ENCODE peak calls at places on chromosomes 7 and 10, in five cellular contexts. One of them, this sample, is unnamed.

GRCh38 chr7:13778967-13779366 is 210.5 kb downstream of the ETV1 start:
- DNase-seq in NCI-H510A treated with DMSO at 0.1 percent for 48 hours: no peak
- DNase-seq in NCI-H1092: no peak
- DNase-seq in mucosa of gallbladder: no peak
- DNase-seq in cardiac fibroblast: peak; percentile 33
- DNase-seq in this sample: no peak

GRCh38 chr7:132354527-132354926 is 221.7 kb downstream of the PLXNA4 start:
- DNase-seq in NCI-H510A treated with DMSO at 0.1 percent for 48 hours: no peak
- DNase-seq in NCI-H1092: no peak
- DNase-seq in mucosa of gallbladder: no peak
- DNase-seq in cardiac fibroblast: peak; percentile 16
- DNase-seq in this sample: no peak

GRCh38 chr7:33459340-33459751 is 330.0 kb downstream of the BBS9 start:
- DNase-seq in NCI-H510A treated with DMSO at 0.1 percent for 48 hours: peak; percentile 47
- DNase-seq in NCI-H1092: peak; percentile 44
- DNase-seq in mucosa of gallbladder: no peak
- DNase-seq in cardiac fibroblast: peak; percentile 82
- DNase-seq in this sample: no peak

GRCh38 chr10:3542185-3542611 is 242.8 kb downstream of the KLF6 start:
- DNase-seq in NCI-H510A treated with DMSO at 0.1 percent for 48 hours: no peak
- DNase-seq in NCI-H1092: no peak
- DNase-seq in mucosa of gallbladder: no peak
- DNase-seq in cardiac fibroblast: peak; percentile 81
- DNase-seq in this sample: peak; percentile 54

GRCh38 chr10:73763343-73763742 is 18.5 kb upstream of the CHCHD1 start:
- DNase-seq in NCI-H510A treated with DMSO at 0.1 percent for 48 hours: no peak
- DNase-seq in NCI-H1092: no peak
- DNase-seq in mucosa of gallbladder: no peak
- DNase-seq in cardiac fibroblast: no peak
- DNase-seq in this sample: no peak

GRCh38 chr10:44742169-44742732 is 168.9 kb upstream of the TMEM72 start:
- DNase-seq in NCI-H510A treated with DMSO at 0.1 percent for 48 hours: no peak
- DNase-seq in NCI-H1092: no peak
- DNase-seq in mucosa of gallbladder: no peak
- DNase-seq in cardiac fibroblast: no peak
- DNase-seq in this sample: no peak

GRCh38 chr7:155211173-155211572 is 86.5 kb upstream of the INSIG1 start:
- DNase-seq in NCI-H510A treated with DMSO at 0.1 percent for 48 hours: no peak
- DNase-seq in NCI-H1092: no peak
- DNase-seq in mucosa of gallbladder: no peak
- DNase-seq in cardiac fibroblast: no peak
- DNase-seq in this sample: no peak

GRCh38 chr7:99551329-99551728 is 585 bp downstream of the FAM200A start:
- DNase-seq in NCI-H510A treated with DMSO at 0.1 percent for 48 hours: no peak
- DNase-seq in NCI-H1092: no peak
- DNase-seq in mucosa of gallbladder: no peak
- DNase-seq in cardiac fibroblast: no peak
- DNase-seq in this sample: no peak

GRCh38 chr7:116772423-116772852 is 89.9 kb upstream of the CAPZA2 start:
- DNase-seq in NCI-H510A treated with DMSO at 0.1 percent for 48 hours: peak; percentile 6
- DNase-seq in NCI-H1092: no peak
- DNase-seq in mucosa of gallbladder: no peak
- DNase-seq in cardiac fibroblast: peak; percentile 54
- DNase-seq in this sample: peak; percentile 75

GRCh38 chr10:23294638-23295247 is 49.9 kb downstream of the C10orf67 start:
- DNase-seq in NCI-H510A treated with DMSO at 0.1 percent for 48 hours: no peak
- DNase-seq in NCI-H1092: no peak
- DNase-seq in mucosa of gallbladder: no peak
- DNase-seq in cardiac fibroblast: peak; percentile 28
- DNase-seq in this sample: no peak

GRCh38 chr7:143518941-143519340 is 41.3 kb downstream of the TAS2R41 start:
- DNase-seq in NCI-H510A treated with DMSO at 0.1 percent for 48 hours: no peak
- DNase-seq in NCI-H1092: no peak
- DNase-seq in mucosa of gallbladder: no peak
- DNase-seq in cardiac fibroblast: no peak
- DNase-seq in this sample: no peak

GRCh38 chr7:84482476-84482875 is 287.9 kb upstream of the SEMA3A start:
- DNase-seq in NCI-H510A treated with DMSO at 0.1 percent for 48 hours: no peak
- DNase-seq in NCI-H1092: no peak
- DNase-seq in mucosa of gallbladder: no peak
- DNase-seq in cardiac fibroblast: no peak
- DNase-seq in this sample: no peak

GRCh38 chr10:63133787-63134557 is 844 bp downstream of the NRBF2 start:
- DNase-seq in NCI-H510A treated with DMSO at 0.1 percent for 48 hours: no peak
- DNase-seq in NCI-H1092: no peak
- DNase-seq in mucosa of gallbladder: no peak
- DNase-seq in cardiac fibroblast: peak; percentile 39
- DNase-seq in this sample: no peak

GRCh38 chr10:35712486-35712885 is 70.4 kb upstream of the FZD8 start:
- DNase-seq in NCI-H510A treated with DMSO at 0.1 percent for 48 hours: no peak
- DNase-seq in NCI-H1092: no peak
- DNase-seq in mucosa of gallbladder: no peak
- DNase-seq in cardiac fibroblast: no peak
- DNase-seq in this sample: no peak

GRCh38 chr7:22781230-22781711 is 41.4 kb downstream of the TOMM7 start:
- DNase-seq in NCI-H510A treated with DMSO at 0.1 percent for 48 hours: no peak
- DNase-seq in NCI-H1092: no peak
- DNase-seq in mucosa of gallbladder: no peak
- DNase-seq in cardiac fibroblast: peak; percentile 91
- DNase-seq in this sample: no peak

GRCh38 chr7:128352138-128352537 is 8.4 kb upstream of the RBM28 start:
- DNase-seq in NCI-H510A treated with DMSO at 0.1 percent for 48 hours: peak; percentile 4
- DNase-seq in NCI-H1092: peak; percentile 38
- DNase-seq in mucosa of gallbladder: no peak
- DNase-seq in cardiac fibroblast: peak; percentile 59
- DNase-seq in this sample: peak; percentile 7

GRCh38 chr7:76069238-76069638 is 21.3 kb downstream of the MDH2 start:
- DNase-seq in NCI-H510A treated with DMSO at 0.1 percent for 48 hours: no peak
- DNase-seq in NCI-H1092: no peak
- DNase-seq in mucosa of gallbladder: peak; percentile 80
- DNase-seq in cardiac fibroblast: peak; percentile 93
- DNase-seq in this sample: peak; percentile 49

GRCh38 chr7:119596651-119597050 is 676.3 kb upstream of the KCND2 start:
- DNase-seq in NCI-H510A treated with DMSO at 0.1 percent for 48 hours: no peak
- DNase-seq in NCI-H1092: no peak
- DNase-seq in mucosa of gallbladder: no peak
- DNase-seq in cardiac fibroblast: no peak
- DNase-seq in this sample: no peak

GRCh38 chr10:76291175-76291574 is 859.8 kb downstream of the LRMDA start:
- DNase-seq in NCI-H510A treated with DMSO at 0.1 percent for 48 hours: no peak
- DNase-seq in NCI-H1092: no peak
- DNase-seq in mucosa of gallbladder: no peak
- DNase-seq in cardiac fibroblast: no peak
- DNase-seq in this sample: no peak

GRCh38 chr10:117126034-117126433 is 12.0 kb downstream of the VAX1 start:
- DNase-seq in NCI-H510A treated with DMSO at 0.1 percent for 48 hours: no peak
- DNase-seq in NCI-H1092: no peak
- DNase-seq in mucosa of gallbladder: no peak
- DNase-seq in cardiac fibroblast: no peak
- DNase-seq in this sample: no peak

GRCh38 chr7:157010588-157011332 is at the start of gene MNX1:
- DNase-seq in NCI-H510A treated with DMSO at 0.1 percent for 48 hours: peak; percentile 71
- DNase-seq in NCI-H1092: peak; percentile 92
- DNase-seq in mucosa of gallbladder: peak; percentile 73
- DNase-seq in cardiac fibroblast: peak; percentile 10
- DNase-seq in this sample: no peak

GRCh38 chr7:140537750-140538482 is 58.6 kb upstream of the MKRN1 start:
- DNase-seq in NCI-H510A treated with DMSO at 0.1 percent for 48 hours: no peak
- DNase-seq in NCI-H1092: no peak
- DNase-seq in mucosa of gallbladder: no peak
- DNase-seq in cardiac fibroblast: peak; percentile 71
- DNase-seq in this sample: no peak

GRCh38 chr10:127871631-127872010 is 21.1 kb downstream of the CLRN3 start:
- DNase-seq in NCI-H510A treated with DMSO at 0.1 percent for 48 hours: no peak
- DNase-seq in NCI-H1092: no peak
- DNase-seq in mucosa of gallbladder: no peak
- DNase-seq in cardiac fibroblast: no peak
- DNase-seq in this sample: no peak